ENCODE peak calls at places on chromosomes 11 and 22, in six cellular contexts. T is SK-N-SH, U is body of pancreas, W is sigmoid colon, A is keratinocyte, Z is A549. F is an unnamed sample.

GRCh38 chr22:19397729-19398094 is 33.8 kb downstream of the HIRA start:
- DNase-seq in Z (no peak), A (no peak), T (no peak), W (no peak), U (no peak), F (no peak)

GRCh38 chr11:20235164-20235563 is 74.9 kb upstream of the DBX1 start:
- DNase-seq in W (no peak), A (no peak), T (no peak), U (no peak), Z (no peak), F (no peak)

GRCh38 chr22:39242809-39243442 is 1.9 kb downstream of the PDGFB start:
- DNase-seq in Z (no peak), A (no peak), T (no peak), W (no peak), U (peak; percentile 89), F (no peak)

GRCh38 chr11:59528741-59529140 is 17.4 kb downstream of the OR4D9 start:
- DNase-seq in A (no peak), T (no peak), W (no peak), U (no peak), Z (no peak), F (no peak)

GRCh38 chr22:33573479-33573878 is 346.8 kb downstream of the LARGE1 start:
- DNase-seq in T (no peak), A (no peak), U (no peak), Z (no peak), W (no peak), F (no peak)

GRCh38 chr11:77559686-77560425 is 29.9 kb upstream of the AQP11 start:
- DNase-seq in U (no peak), Z (peak; percentile 61), A (peak; percentile 66), T (no peak), W (no peak), F (no peak)

GRCh38 chr11:129965248-129965647 is 37.4 kb downstream of the PRDM10 start:
- DNase-seq in T (no peak), W (no peak), Z (no peak), A (no peak), U (no peak), F (no peak)

GRCh38 chr22:49553518-49554295 is 274.0 kb downstream of the BRD1 start:
- DNase-seq in W (peak; percentile 46), A (no peak), T (no peak), Z (no peak), U (peak; percentile 2), F (peak; percentile 45)

GRCh38 chr22:46067159-46068111 is 82.9 kb upstream of the PPARA start:
- DNase-seq in U (peak; percentile 12), T (no peak), Z (no peak), A (no peak), W (peak; percentile 69), F (no peak)

GRCh38 chr22:23225724-23226496 is 45.6 kb downstream of the BCR start:
- DNase-seq in T (no peak), U (no peak), W (no peak), Z (peak; percentile 36), A (no peak), F (peak; percentile 85)

GRCh38 chr11:9076661-9077060 is 14.7 kb downstream of the SCUBE2 start:
- DNase-seq in T (no peak), U (no peak), A (peak; percentile 81), Z (no peak), W (no peak), F (no peak)

GRCh38 chr11:18173225-18173866 is 709 bp downstream of the MRGPRX4 start:
- DNase-seq in U (no peak), T (no peak), A (no peak), Z (no peak), W (no peak), F (no peak)

GRCh38 chr11:79331251-79331901 is 109.5 kb downstream of the TENM4 start:
- DNase-seq in Z (no peak), A (no peak), W (no peak), U (no peak), T (no peak), F (no peak)

GRCh38 chr11:57434640-57435546 is 8.0 kb upstream of the SLC43A3 start:
- DNase-seq in T (no peak), A (no peak), Z (peak; percentile 89), W (no peak), U (no peak), F (no peak)

GRCh38 chr22:45775569-45776312 is 104.1 kb downstream of the ATXN10 start:
- DNase-seq in W (no peak), A (no peak), T (no peak), U (no peak), Z (no peak), F (no peak)

DNA sequence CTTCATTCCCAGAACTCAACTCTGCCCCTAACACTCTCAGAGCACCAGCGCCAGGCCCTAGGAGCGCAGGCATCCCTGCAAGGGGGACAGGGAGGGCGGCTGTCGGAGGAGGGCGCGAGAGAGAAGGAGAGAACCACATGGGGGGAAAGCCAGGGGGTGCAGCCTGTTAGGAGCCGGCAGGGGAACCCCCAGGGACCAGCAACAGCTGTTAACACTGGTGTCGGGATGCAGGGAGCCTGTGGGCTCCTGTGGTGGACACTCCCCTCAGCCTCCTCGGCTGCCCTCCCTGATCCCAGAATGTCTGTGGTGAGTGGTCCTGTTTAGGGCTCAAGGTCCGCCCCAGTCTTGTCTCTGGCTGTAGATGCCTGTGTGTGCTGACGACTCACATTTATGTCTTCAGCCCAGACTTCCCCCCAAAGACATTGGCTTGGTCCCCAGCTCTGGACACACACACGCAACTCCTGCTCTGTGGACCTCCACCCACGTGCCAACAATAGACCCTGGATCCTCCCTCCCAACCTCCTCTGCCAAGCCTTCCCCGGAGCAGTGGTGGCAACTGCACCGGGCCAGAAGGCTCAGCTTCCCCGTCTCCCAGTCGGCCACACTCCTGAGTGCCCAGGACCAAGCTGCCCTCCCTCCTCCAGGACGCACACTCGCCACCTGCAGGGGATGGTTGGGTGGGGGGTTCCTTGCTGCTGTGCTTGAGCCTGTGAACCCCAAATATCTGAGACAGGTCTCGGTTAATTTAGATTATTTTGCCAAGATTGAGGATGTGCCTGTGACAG is 817 bp upstream of the IFITM5 start:
- DNase-seq in T (peak; percentile 66), U (peak; percentile 36), Z (no peak), W (peak; percentile 65), A (no peak), F (peak; percentile 61)
- TF ChIP-seq CTCF in T (no peak), U (no peak), Z (no peak), W (no peak), A (no peak), F (peak; percentile 15)

DNA sequence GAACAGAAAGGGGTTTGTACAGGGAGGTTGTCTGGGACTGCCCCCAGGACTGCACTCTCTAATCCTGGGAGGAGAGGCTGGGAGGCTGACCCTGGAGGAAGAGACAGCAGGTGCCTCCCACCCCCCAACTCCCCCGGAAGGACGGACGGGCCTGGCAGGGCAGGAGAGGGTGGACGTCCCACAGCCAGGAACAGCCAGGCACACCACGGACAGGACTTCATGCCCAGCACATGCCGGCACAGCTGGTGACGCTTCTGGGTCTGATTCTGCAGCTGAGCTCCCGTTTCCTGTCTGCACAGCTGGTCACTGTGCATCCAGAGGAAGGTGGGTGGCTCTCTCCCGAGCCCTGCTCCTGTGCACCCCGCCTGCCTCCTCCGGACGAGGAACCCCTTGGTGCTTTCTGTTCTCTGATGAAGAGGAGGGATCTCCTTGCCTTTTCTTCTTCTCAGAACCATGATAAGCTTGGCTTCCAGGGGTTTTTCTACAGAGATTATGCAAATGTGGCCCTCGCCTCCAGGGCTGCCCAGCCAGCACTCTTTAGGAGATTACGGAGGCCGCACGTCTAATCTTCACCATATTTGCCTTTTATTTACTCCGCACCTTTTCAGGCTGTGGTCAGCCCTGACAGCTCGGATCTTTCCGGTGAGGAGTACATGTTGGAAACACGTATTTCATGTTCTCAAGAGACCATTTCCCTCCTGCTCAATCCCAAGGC is 1295.8 kb downstream of the BRD1 start:
- DNase-seq in W (no peak), U (no peak), A (no peak), Z (no peak), T (peak; percentile 43), F (no peak)
- H3K4me1 ChIP-seq in W (no peaks in the 10 kb centered on the region), U (peaks cover 20% of the 10 kb centered on the region), A (no peaks in the 10 kb centered on the region), Z (no peaks in the 10 kb centered on the region), T (no peaks in the 10 kb centered on the region), F (no peaks in the 10 kb centered on the region)

GRCh38 chr11:33692013-33692504 is 8.6 kb downstream of the C11orf91 start:
- DNase-seq in U (peak; percentile 75), T (no peak), A (no peak), Z (peak; percentile 94), W (peak; percentile 89), F (no peak)
- H3K4me3 ChIP-seq in U (no peak overlapping the region), T (no peak overlapping the region), A (no peak overlapping the region), Z (no peak overlapping the region), W (no peak overlapping the region), F (peak overlapping the region; percentile 8)

DNA sequence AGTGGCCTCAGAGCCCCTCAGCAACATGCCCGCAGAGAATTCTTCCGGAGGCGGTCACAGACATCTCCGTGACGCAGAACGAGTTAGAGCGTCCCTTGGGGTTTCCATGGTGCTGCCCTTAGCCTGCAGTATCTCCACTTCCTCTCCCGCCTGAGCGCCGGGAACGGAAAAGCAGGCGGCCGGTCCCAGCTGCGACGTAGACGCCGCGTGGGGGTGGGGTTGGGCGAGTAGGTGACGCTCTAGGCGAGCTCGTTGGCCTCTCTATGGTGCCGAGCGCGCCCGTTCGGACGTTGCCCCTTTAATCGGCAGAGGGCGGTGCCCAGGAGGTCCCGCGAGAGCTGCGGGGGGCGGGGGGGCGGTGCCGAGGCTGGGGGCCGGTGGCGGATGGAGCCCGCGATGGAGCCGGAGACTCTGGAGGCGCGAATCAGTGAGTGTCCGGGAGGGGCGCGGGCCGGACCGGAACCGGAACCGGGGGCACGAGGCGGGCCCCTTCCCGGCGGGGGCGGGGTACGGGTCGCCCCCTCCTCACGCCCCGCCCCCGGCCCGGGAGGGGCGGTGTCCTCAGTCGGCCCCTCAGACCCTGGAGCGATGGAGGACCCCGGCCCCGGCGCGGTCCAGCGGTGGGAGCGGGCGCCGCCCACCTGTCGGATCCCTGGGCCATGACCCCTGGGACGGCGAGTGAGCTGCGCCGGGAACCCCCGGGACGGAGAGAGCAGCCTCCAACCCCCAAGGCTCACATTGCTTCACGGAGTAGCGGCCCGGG is at the start of gene GGA1:
- DNase-seq in W (peak; percentile 98), A (peak; percentile 63), Z (peak; percentile 96), T (peak; percentile 97), U (peak; percentile 96), F (peak; percentile 98)
- TF ChIP-seq CTCF in W (no peak), A (no peak), Z (no peak), T (no peak), U (no peak), F (no peak)